ENCODE peak calls at places on chromosomes 3 and 15, in ten cellular contexts. One of them, this sample, is unnamed.

GRCh38 chr15:63334821-63335220 is 46.8 kb downstream of the CA12 start:
- DNase-seq in heart left ventricle: no peak
- DNase-seq in activated CD4-positive, alpha-beta T cell treated with anti-CD3 and anti-CD28 coated beads for 1 hour: no peak
- DNase-seq in renal cortical epithelial cell: peak; percentile 73
- DNase-seq in AG04450: no peak
- DNase-seq in mucosa of gallbladder: no peak
- DNase-seq in bronchial epithelial cell: no peak
- DNase-seq in KG1: no peak
- DNase-seq in BJ: no peak
- DNase-seq in adrenal gland: no peak
- DNase-seq in this sample: no peak

GRCh38 chr3:56133423-56133822 is 334.8 kb downstream of the ERC2 start:
- DNase-seq in AG04450: no peak
- DNase-seq in mucosa of gallbladder: no peak
- DNase-seq in heart left ventricle: no peak
- DNase-seq in adrenal gland: no peak
- DNase-seq in KG1: no peak
- DNase-seq in bronchial epithelial cell: peak; percentile 65
- DNase-seq in renal cortical epithelial cell: peak; percentile 77
- DNase-seq in activated CD4-positive, alpha-beta T cell treated with anti-CD3 and anti-CD28 coated beads for 1 hour: no peak
- DNase-seq in BJ: no peak
- DNase-seq in this sample: no peak

GRCh38 chr3:187811580-187812250 is 66.4 kb upstream of the BCL6 start:
- DNase-seq in mucosa of gallbladder: no peak
- DNase-seq in heart left ventricle: no peak
- DNase-seq in activated CD4-positive, alpha-beta T cell treated with anti-CD3 and anti-CD28 coated beads for 1 hour: no peak
- DNase-seq in KG1: no peak
- DNase-seq in AG04450: peak; percentile 49
- DNase-seq in bronchial epithelial cell: peak; percentile 97
- DNase-seq in renal cortical epithelial cell: peak; percentile 92
- DNase-seq in adrenal gland: no peak
- DNase-seq in BJ: peak; percentile 39
- DNase-seq in this sample: no peak

GRCh38 chr3:16300881-16301359 is 35.9 kb downstream of the OXNAD1 start:
- DNase-seq in bronchial epithelial cell: no peak
- DNase-seq in adrenal gland: no peak
- DNase-seq in AG04450: no peak
- DNase-seq in mucosa of gallbladder: no peak
- DNase-seq in heart left ventricle: no peak
- DNase-seq in BJ: no peak
- DNase-seq in KG1: peak; percentile 53
- DNase-seq in activated CD4-positive, alpha-beta T cell treated with anti-CD3 and anti-CD28 coated beads for 1 hour: no peak
- DNase-seq in renal cortical epithelial cell: no peak
- DNase-seq in this sample: no peak

GRCh38 chr3:42179110-42179725 is 86.8 kb downstream of the CCK start:
- DNase-seq in activated CD4-positive, alpha-beta T cell treated with anti-CD3 and anti-CD28 coated beads for 1 hour: no peak
- DNase-seq in KG1: no peak
- DNase-seq in AG04450: peak; percentile 70
- DNase-seq in BJ: peak; percentile 82
- DNase-seq in mucosa of gallbladder: peak; percentile 66
- DNase-seq in adrenal gland: peak; percentile 77
- DNase-seq in bronchial epithelial cell: peak; percentile 97
- DNase-seq in heart left ventricle: peak; percentile 50
- DNase-seq in renal cortical epithelial cell: peak; percentile 97
- DNase-seq in this sample: peak; percentile 33

GRCh38 chr3:117656391-117656790 is 946.8 kb downstream of the TUSC7 start:
- DNase-seq in bronchial epithelial cell: no peak
- DNase-seq in mucosa of gallbladder: no peak
- DNase-seq in heart left ventricle: no peak
- DNase-seq in renal cortical epithelial cell: no peak
- DNase-seq in adrenal gland: no peak
- DNase-seq in AG04450: no peak
- DNase-seq in KG1: no peak
- DNase-seq in activated CD4-positive, alpha-beta T cell treated with anti-CD3 and anti-CD28 coated beads for 1 hour: no peak
- DNase-seq in BJ: no peak
- DNase-seq in this sample: no peak

GRCh38 chr15:42693942-42694341 is 43.0 kb downstream of the CDAN1 start:
- DNase-seq in mucosa of gallbladder: no peak
- DNase-seq in heart left ventricle: no peak
- DNase-seq in KG1: no peak
- DNase-seq in bronchial epithelial cell: no peak
- DNase-seq in renal cortical epithelial cell: no peak
- DNase-seq in adrenal gland: no peak
- DNase-seq in BJ: no peak
- DNase-seq in AG04450: no peak
- DNase-seq in activated CD4-positive, alpha-beta T cell treated with anti-CD3 and anti-CD28 coated beads for 1 hour: no peak
- DNase-seq in this sample: no peak

GRCh38 chr15:41848595-41848994 is 9.9 kb downstream of the PLA2G4B start:
- DNase-seq in AG04450: no peak
- DNase-seq in bronchial epithelial cell: no peak
- DNase-seq in activated CD4-positive, alpha-beta T cell treated with anti-CD3 and anti-CD28 coated beads for 1 hour: no peak
- DNase-seq in KG1: no peak
- DNase-seq in renal cortical epithelial cell: no peak
- DNase-seq in heart left ventricle: no peak
- DNase-seq in mucosa of gallbladder: no peak
- DNase-seq in BJ: no peak
- DNase-seq in adrenal gland: no peak
- DNase-seq in this sample: no peak

GRCh38 chr3:37904614-37905047 is 43.0 kb downstream of the CTDSPL start:
- DNase-seq in AG04450: no peak
- DNase-seq in KG1: no peak
- DNase-seq in heart left ventricle: no peak
- DNase-seq in activated CD4-positive, alpha-beta T cell treated with anti-CD3 and anti-CD28 coated beads for 1 hour: no peak
- DNase-seq in renal cortical epithelial cell: peak; percentile 65
- DNase-seq in mucosa of gallbladder: no peak
- DNase-seq in adrenal gland: no peak
- DNase-seq in bronchial epithelial cell: peak; percentile 50
- DNase-seq in BJ: no peak
- DNase-seq in this sample: no peak

GRCh38 chr3:42518800-42519567 is 16.5 kb downstream of the VIPR1 start:
- DNase-seq in BJ: no peak
- DNase-seq in adrenal gland: no peak
- DNase-seq in renal cortical epithelial cell: no peak
- DNase-seq in mucosa of gallbladder: no peak
- DNase-seq in heart left ventricle: no peak
- DNase-seq in KG1: no peak
- DNase-seq in activated CD4-positive, alpha-beta T cell treated with anti-CD3 and anti-CD28 coated beads for 1 hour: no peak
- DNase-seq in AG04450: no peak
- DNase-seq in bronchial epithelial cell: no peak
- DNase-seq in this sample: no peak

GRCh38 chr15:80404719-80405553 is 754 bp downstream of the ARNT2 start:
- DNase-seq in mucosa of gallbladder: no peak
- DNase-seq in adrenal gland: no peak
- DNase-seq in BJ: no peak
- DNase-seq in heart left ventricle: no peak
- DNase-seq in KG1: no peak
- DNase-seq in renal cortical epithelial cell: no peak
- DNase-seq in activated CD4-positive, alpha-beta T cell treated with anti-CD3 and anti-CD28 coated beads for 1 hour: no peak
- DNase-seq in bronchial epithelial cell: no peak
- DNase-seq in AG04450: no peak
- DNase-seq in this sample: peak; percentile 60

GRCh38 chr3:9168230-9168629 is 81.2 kb downstream of the SRGAP3 start:
- DNase-seq in mucosa of gallbladder: no peak
- DNase-seq in BJ: no peak
- DNase-seq in KG1: no peak
- DNase-seq in AG04450: no peak
- DNase-seq in adrenal gland: no peak
- DNase-seq in bronchial epithelial cell: peak; percentile 72
- DNase-seq in heart left ventricle: no peak
- DNase-seq in activated CD4-positive, alpha-beta T cell treated with anti-CD3 and anti-CD28 coated beads for 1 hour: no peak
- DNase-seq in renal cortical epithelial cell: no peak
- DNase-seq in this sample: no peak

GRCh38 chr3:14725564-14726420 is 50.9 kb downstream of the C3orf20 start:
- DNase-seq in AG04450: peak; percentile 69
- DNase-seq in BJ: no peak
- DNase-seq in bronchial epithelial cell: no peak
- DNase-seq in mucosa of gallbladder: peak; percentile 79
- DNase-seq in heart left ventricle: peak; percentile 77
- DNase-seq in activated CD4-positive, alpha-beta T cell treated with anti-CD3 and anti-CD28 coated beads for 1 hour: no peak
- DNase-seq in renal cortical epithelial cell: no peak
- DNase-seq in KG1: no peak
- DNase-seq in adrenal gland: peak; percentile 45
- DNase-seq in this sample: peak; percentile 76

GRCh38 chr3:36444909-36445308 is 64.6 kb downstream of the STAC start:
- DNase-seq in bronchial epithelial cell: peak; percentile 66
- DNase-seq in BJ: peak; percentile 29
- DNase-seq in heart left ventricle: no peak
- DNase-seq in mucosa of gallbladder: no peak
- DNase-seq in KG1: no peak
- DNase-seq in renal cortical epithelial cell: peak; percentile 69
- DNase-seq in adrenal gland: no peak
- DNase-seq in activated CD4-positive, alpha-beta T cell treated with anti-CD3 and anti-CD28 coated beads for 1 hour: no peak
- DNase-seq in AG04450: no peak
- DNase-seq in this sample: no peak

GRCh38 chr15:37229855-37230254 is 129.5 kb upstream of the MEIS2 start:
- DNase-seq in BJ: no peak
- DNase-seq in activated CD4-positive, alpha-beta T cell treated with anti-CD3 and anti-CD28 coated beads for 1 hour: no peak
- DNase-seq in renal cortical epithelial cell: no peak
- DNase-seq in AG04450: no peak
- DNase-seq in KG1: no peak
- DNase-seq in heart left ventricle: no peak
- DNase-seq in mucosa of gallbladder: no peak
- DNase-seq in adrenal gland: no peak
- DNase-seq in bronchial epithelial cell: no peak
- DNase-seq in this sample: no peak

GRCh38 chr3:61914277-61914676 is 352.9 kb downstream of the PTPRG start:
- DNase-seq in BJ: no peak
- DNase-seq in KG1: no peak
- DNase-seq in activated CD4-positive, alpha-beta T cell treated with anti-CD3 and anti-CD28 coated beads for 1 hour: no peak
- DNase-seq in mucosa of gallbladder: no peak
- DNase-seq in heart left ventricle: no peak
- DNase-seq in adrenal gland: no peak
- DNase-seq in renal cortical epithelial cell: no peak
- DNase-seq in bronchial epithelial cell: no peak
- DNase-seq in AG04450: no peak
- DNase-seq in this sample: no peak

GRCh38 chr3:148075829-148076716 is 621.6 kb upstream of the AGTR1 start:
- DNase-seq in activated CD4-positive, alpha-beta T cell treated with anti-CD3 and anti-CD28 coated beads for 1 hour: no peak
- DNase-seq in AG04450: peak; percentile 27
- DNase-seq in BJ: peak; percentile 15
- DNase-seq in bronchial epithelial cell: peak; percentile 37
- DNase-seq in KG1: no peak
- DNase-seq in adrenal gland: peak; percentile 26
- DNase-seq in mucosa of gallbladder: peak; percentile 11
- DNase-seq in renal cortical epithelial cell: peak; percentile 72
- DNase-seq in heart left ventricle: no peak
- DNase-seq in this sample: no peak